ENCODE peak calls at places on chromosome 11, in four cellular contexts. O is fibroblast of gingiva, Z is globus pallidus, W is cerebellum. R is an unnamed sample.

GRCh38 chr11:100562102-100562501 is 125.0 kb upstream of the ARHGAP42 start:
- DNase-seq in Z (no peak), W (no peak), O (peak), R (no peak)

GRCh38 chr11:75066061-75066460 is 30.6 kb downstream of the OR2AT4 start:
- DNase-seq in O (no peak), Z (no peak), W (no peak), R (no peak)

GRCh38 chr11:70467196-70468085 is 69.1 kb downstream of the CTTN start:
- DNase-seq in Z (peak), W (peak), O (peak), R (peak)

GRCh38 chr11:120064341-120064740 is 73.6 kb downstream of the TRIM29 start:
- DNase-seq in O (no peak), W (no peak), Z (no peak), R (no peak)

GRCh38 chr11:78646564-78647185 is 72.0 kb upstream of the NARS2 start:
- DNase-seq in Z (no peak), O (no peak), W (peak), R (no peak)

GRCh38 chr11:92838655-92839334 is 130.7 kb upstream of the MTNR1B start:
- DNase-seq in W (no peak), Z (no peak), O (no peak), R (no peak)

GRCh38 chr11:118694185-118694584 is 14.7 kb upstream of the TREH start:
- DNase-seq in W (no peak), Z (no peak), O (no peak), R (no peak)

GRCh38 chr11:61912530-61912898 is 4.9 kb downstream of the RAB3IL1 start:
- DNase-seq in W (no peak), O (no peak), Z (peak), R (no peak)

GRCh38 chr11:113308601-113309000 is 5.8 kb upstream of the TTC12 start:
- DNase-seq in Z (no peak), O (no peak), W (no peak), R (no peak)

GRCh38 chr11:116960916-116961315 is 123.5 kb upstream of the APOA1 start:
- DNase-seq in O (peak), W (no peak), Z (no peak), R (peak)

GRCh38 chr11:98561216-98561615 is 459.5 kb upstream of the CNTN5 start:
- DNase-seq in W (no peak), O (no peak), Z (no peak), R (no peak)